ENCODE peak calls at places on chromosomes 2 and 18, in five cellular contexts. H, E, A, Q and G are unnamed samples.

GRCh38 chr2:98935111-98935770 is 784 bp downstream of the CRACDL start:
- DNase-seq in H (peak), E (no peak), A (peak), Q (peak), G (peak)

GRCh38 chr2:151860613-151861146 is 32.5 kb upstream of the ARL5A start:
- DNase-seq in H (no peak), E (no peak), A (peak), Q (no peak), G (no peak)

GRCh38 chr2:54574107-54574859 is 118.2 kb downstream of the SPTBN1 start:
- DNase-seq in H (no peak), E (peak), A (peak), Q (no peak), G (no peak)

GRCh38 chr2:20520128-20520527 is 73.3 kb downstream of the RHOB start:
- DNase-seq in H (no peak), E (no peak), A (no peak), Q (no peak), G (no peak)

GRCh38 chr18:45871655-45872054 is 46.2 kb downstream of the SIGLEC15 start:
- DNase-seq in H (no peak), E (no peak), A (no peak), Q (peak), G (no peak)

GRCh38 chr2:140601801-140602200 is 1529.0 kb downstream of the LRP1B start:
- DNase-seq in H (no peak), E (no peak), A (no peak), Q (no peak), G (no peak)

GRCh38 chr2:121613774-121614173 is 35.5 kb downstream of the CLASP1 start:
- DNase-seq in H (no peak), E (no peak), A (no peak), Q (no peak), G (no peak)

GRCh38 chr18:21243041-21243431 is 1.0 kb downstream of the GREB1L start:
- DNase-seq in H (peak), E (no peak), A (no peak), Q (peak), G (peak)

GRCh38 chr2:165863816-165864221 is 69.8 kb upstream of the GALNT3 start:
- DNase-seq in H (peak), E (no peak), A (peak), Q (no peak), G (no peak)

GRCh38 chr18:8996771-8997432 is 105.6 kb upstream of the NDUFV2 start:
- DNase-seq in H (no peak), E (no peak), A (no peak), Q (peak), G (no peak)

GRCh38 chr2:159076233-159076632 is 107.8 kb downstream of the TANC1 start:
- DNase-seq in H (no peak), E (no peak), A (no peak), Q (peak), G (no peak)

GRCh38 chr2:105118960-105119359 is 81.1 kb downstream of the MRPS9 start:
- DNase-seq in H (peak), E (no peak), A (no peak), Q (no peak), G (peak)

GRCh38 chr18:6203791-6204190 is 210.9 kb downstream of the L3MBTL4 start:
- DNase-seq in H (no peak), E (no peak), A (peak), Q (no peak), G (no peak)

GRCh38 chr2:220811952-220812570 is 760.0 kb downstream of the EPHA4 start:
- DNase-seq in H (no peak), E (no peak), A (no peak), Q (peak), G (no peak)

GRCh38 chr2:105129722-105130232 is 91.9 kb downstream of the MRPS9 start:
- DNase-seq in H (no peak), E (no peak), A (no peak), Q (no peak), G (no peak)

GRCh38 chr2:191109888-191110287 is 40.9 kb downstream of the STAT4 start:
- DNase-seq in H (no peak), E (no peak), A (no peak), Q (no peak), G (no peak)

GRCh38 chr18:33205777-33206176 is 234.7 kb downstream of the CCDC178 start:
- DNase-seq in H (no peak), E (no peak), A (no peak), Q (no peak), G (no peak)

GRCh38 chr18:48345596-48345995 is 63.6 kb downstream of the ZBTB7C start:
- DNase-seq in H (no peak), E (no peak), A (no peak), Q (peak), G (no peak)

GRCh38 chr2:60453896-60454295 is 99.6 kb downstream of the BCL11A start:
- DNase-seq in H (no peak), E (no peak), A (no peak), Q (no peak), G (no peak)

GRCh38 chr2:132797551-132797950 is 127.5 kb upstream of the LYPD1 start:
- DNase-seq in H (no peak), E (no peak), A (no peak), Q (peak), G (no peak)

GRCh38 chr18:26869640-26870039 is 4.1 kb upstream of the AQP4 start:
- DNase-seq in H (no peak), E (no peak), A (no peak), Q (no peak), G (no peak)

GRCh38 chr2:51994123-51994788 is 962.3 kb upstream of the NRXN1 start:
- DNase-seq in H (no peak), E (no peak), A (peak), Q (no peak), G (peak)

GRCh38 chr2:225998653-225999052 is 599.1 kb downstream of the NYAP2 start:
- DNase-seq in H (no peak), E (no peak), A (no peak), Q (peak), G (no peak)

GRCh38 chr2:28346587-28346986 is 46.1 kb upstream of the FOSL2 start:
- DNase-seq in H (no peak), E (no peak), A (no peak), Q (peak), G (no peak)

GRCh38 chr2:2747797-2748301 is 416.8 kb upstream of the MYT1L start:
- DNase-seq in H (no peak), E (no peak), A (no peak), Q (no peak), G (no peak)

GRCh38 chr2:173059941-173060575 is 15.6 kb upstream of the MAP3K20 start:
- DNase-seq in H (no peak), E (no peak), A (no peak), Q (peak), G (no peak)

GRCh38 chr2:189516546-189516945 is 64.0 kb downstream of the SLC40A1 start:
- DNase-seq in H (no peak), E (no peak), A (no peak), Q (no peak), G (no peak)

GRCh38 chr2:201466050-201466660 is 14.6 kb downstream of the STRADB start:
- DNase-seq in H (no peak), E (no peak), A (no peak), Q (peak), G (no peak)

GRCh38 chr18:79586436-79587297 is 92.9 kb upstream of the CTDP1 start:
- DNase-seq in H (no peak), E (peak), A (no peak), Q (no peak), G (no peak)

GRCh38 chr2:192377174-192377573 is 182.4 kb upstream of the TMEFF2 start:
- DNase-seq in H (no peak), E (no peak), A (no peak), Q (no peak), G (no peak)

GRCh38 chr2:192775011-192775410 is 580.3 kb upstream of the TMEFF2 start:
- DNase-seq in H (no peak), E (no peak), A (no peak), Q (no peak), G (no peak)

GRCh38 chr2:38797276-38797675 is 19.3 kb downstream of the GEMIN6 start:
- DNase-seq in H (no peak), E (no peak), A (no peak), Q (no peak), G (no peak)

GRCh38 chr2:28663359-28663758 is 88.3 kb upstream of the PPP1CB start:
- DNase-seq in H (no peak), E (no peak), A (no peak), Q (peak), G (no peak)

GRCh38 chr18:59379772-59380530 is 20.9 kb upstream of the LMAN1 start:
- DNase-seq in H (no peak), E (no peak), A (no peak), Q (peak), G (no peak)